ENCODE peak calls at places on chromosomes 2 and 18, in four cellular contexts. E is A549, F is H1, Y is HepG2. L is an unnamed sample.

GRCh38 chr18:43442571-43442970 is 165.3 kb upstream of the SYT4 start:
- DNase-seq in E (no peak), F (no peak), Y (no peak), L (no peak)

GRCh38 chr18:58911766-58912165 is 47.1 kb downstream of the ZNF532 start:
- DNase-seq in E (peak), F (peak), Y (no peak), L (no peak)

GRCh38 chr2:16194096-16194390 is 253.7 kb downstream of the MYCN start:
- DNase-seq in E (no peak), F (no peak), Y (no peak), L (no peak)

GRCh38 chr2:147327636-147328035 is 517.2 kb upstream of the ACVR2A start:
- DNase-seq in E (no peak), F (no peak), Y (no peak), L (no peak)

GRCh38 chr2:3479430-3480320 is 39.7 kb downstream of the ADI1 start:
- DNase-seq in E (no peak), F (no peak), Y (no peak), L (no peak)

GRCh38 chr2:8676191-8676914 is 5.5 kb upstream of the ID2 start:
- DNase-seq in E (no peak), F (peak), Y (no peak), L (no peak)

GRCh38 chr2:214630402-214631035 is 179.0 kb downstream of the BARD1 start:
- DNase-seq in E (no peak), F (no peak), Y (no peak), L (no peak)

GRCh38 chr2:25347205-25347815 is 5.6 kb upstream of the DNMT3A start:
- DNase-seq in E (no peak), F (no peak), Y (no peak), L (no peak)

GRCh38 chr2:59874971-59875755 is 678.3 kb downstream of the BCL11A start:
- DNase-seq in E (no peak), F (no peak), Y (no peak), L (no peak)

GRCh38 chr18:58862851-58863538 is 1.7 kb upstream of the ZNF532 start:
- DNase-seq in E (peak), F (peak), Y (no peak), L (no peak)

GRCh38 chr2:157699009-157699408 is 70.3 kb upstream of the ACVR1C start:
- DNase-seq in E (no peak), F (no peak), Y (no peak), L (no peak)

GRCh38 chr2:238227587-238228032 is 12.2 kb downstream of the HES6 start:
- DNase-seq in E (no peak), F (no peak), Y (no peak), L (no peak)

GRCh38 chr2:232871835-232872736 is 2.0 kb downstream of the SNORC start:
- DNase-seq in E (no peak), F (no peak), Y (peak), L (no peak)

GRCh38 chr2:64582774-64583340 is 58.7 kb downstream of the AFTPH start:
- DNase-seq in E (no peak), F (no peak), Y (no peak), L (no peak)

GRCh38 chr18:56873441-56874140 is 222.4 kb downstream of the WDR7 start:
- DNase-seq in E (no peak), F (no peak), Y (peak), L (peak)

GRCh38 chr2:70113396-70114100 is 26.3 kb downstream of the PCBP1 start:
- DNase-seq in E (no peak), F (no peak), Y (no peak), L (no peak)

GRCh38 chr2:128524183-128524582 is 205.5 kb upstream of the HS6ST1 start:
- DNase-seq in E (no peak), F (no peak), Y (no peak), L (no peak)

GRCh38 chr2:864501-865106 is 86.0 kb upstream of the SNTG2 start:
- DNase-seq in E (no peak), F (no peak), Y (no peak), L (no peak)

GRCh38 chr18:45935591-45936335 is 31.4 kb downstream of the EPG5 start:
- DNase-seq in E (no peak), F (no peak), Y (peak), L (no peak)

GRCh38 chr2:166632616-166633015 is 138.6 kb upstream of the SCN7A start:
- DNase-seq in E (no peak), F (no peak), Y (no peak), L (no peak)

GRCh38 chr18:27014841-27015240 is 149.3 kb upstream of the AQP4 start:
- DNase-seq in E (no peak), F (no peak), Y (peak), L (no peak)

GRCh38 chr2:200966770-200967169 is 3.3 kb upstream of the ORC2 start:
- DNase-seq in E (peak), F (no peak), Y (no peak), L (peak)

GRCh38 chr2:143607446-143608110 is 478.4 kb downstream of the ARHGAP15 start:
- DNase-seq in E (no peak), F (no peak), Y (no peak), L (no peak)

GRCh38 chr18:28802546-28802945 is 625.6 kb upstream of the CDH2 start:
- DNase-seq in E (no peak), F (no peak), Y (no peak), L (no peak)

GRCh38 chr18:37762076-37762475 is 196.5 kb upstream of the CELF4 start:
- DNase-seq in E (no peak), F (no peak), Y (no peak), L (no peak)

GRCh38 chr2:169225906-169226305 is 136.4 kb downstream of the LRP2 start:
- DNase-seq in E (no peak), F (no peak), Y (no peak), L (no peak)

GRCh38 chr2:127128508-127128907 is 21.6 kb upstream of the BIN1 start:
- DNase-seq in E (no peak), F (peak), Y (no peak), L (no peak)

GRCh38 chr2:232113821-232114220 is 152.3 kb downstream of the DIS3L2 start:
- DNase-seq in E (no peak), F (no peak), Y (no peak), L (no peak)

GRCh38 chr2:86592547-86593230 is 29.4 kb upstream of the CHMP3 start:
- DNase-seq in E (no peak), F (no peak), Y (no peak), L (no peak)

GRCh38 chr2:172953970-172954852 is 121.4 kb upstream of the MAP3K20 start:
- DNase-seq in E (no peak), F (no peak), Y (no peak), L (no peak)

GRCh38 chr2:148027822-148028221 is 6.9 kb downstream of the MBD5 start:
- DNase-seq in E (no peak), F (no peak), Y (no peak), L (no peak)

GRCh38 chr2:240733803-240734495 is 42.3 kb downstream of the AQP12A start:
- DNase-seq in E (peak), F (no peak), Y (no peak), L (no peak)

GRCh38 chr2:85326406-85326945 is 1.3 kb downstream of the TGOLN2 start:
- DNase-seq in E (no peak), F (no peak), Y (peak), L (peak)

GRCh38 chr2:217218269-217219140 is 358.6 kb upstream of the TNP1 start:
- DNase-seq in E (no peak), F (no peak), Y (no peak), L (peak)
- TF ChIP-seq MAFK in E (no peak), F (no peak), Y (no peak), L (no peak)

DNA sequence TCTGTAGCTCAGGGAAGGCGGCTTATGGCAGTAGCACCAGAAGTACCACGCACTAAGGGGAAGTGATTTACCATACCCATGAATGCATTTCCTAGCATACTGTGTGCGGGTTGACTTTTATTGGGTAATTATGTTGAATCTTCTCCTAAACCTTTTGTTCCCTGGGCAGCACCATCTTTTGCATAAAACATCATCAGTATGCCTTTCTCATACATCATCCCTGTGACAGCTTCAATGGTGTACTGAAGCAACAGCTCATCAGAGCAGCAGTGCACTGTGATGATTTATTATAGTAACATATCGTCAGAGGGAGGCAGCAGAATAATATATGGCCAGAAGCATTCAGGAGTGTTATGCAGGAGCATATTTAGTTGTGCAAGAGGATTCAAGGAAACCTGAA is 204.9 kb downstream of the CDH7 start:
- DNase-seq in E (no peak), F (no peak), Y (no peak), L (no peak)
- TF ChIP-seq EP300 in E (no peak), F (no peak), Y (no peak), L (no peak)

DNA sequence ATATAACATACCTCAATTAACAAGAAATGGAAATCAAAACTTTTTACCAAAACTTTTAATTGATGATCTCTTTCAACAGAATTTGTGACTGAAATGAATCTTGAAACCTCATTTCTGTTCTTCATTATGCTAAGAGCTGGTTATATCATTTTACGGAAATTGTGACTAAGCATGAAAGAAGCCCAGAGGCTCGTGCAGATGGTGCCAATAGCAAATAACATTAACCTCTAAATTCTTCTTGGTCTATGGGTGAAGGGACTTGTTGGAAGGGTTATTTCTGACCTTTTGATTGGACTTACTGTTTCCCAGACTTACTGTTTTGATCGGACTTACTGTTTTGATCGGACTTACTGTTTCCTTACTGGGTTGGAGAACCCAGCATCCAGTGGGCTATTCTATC is 435.6 kb downstream of the TDRD15 start:
- DNase-seq in E (no peak), F (no peak), Y (no peak), L (no peak)
- TF ChIP-seq MAFK in E (no peak), F (no peak), Y (no peak), L (no peak)

DNA sequence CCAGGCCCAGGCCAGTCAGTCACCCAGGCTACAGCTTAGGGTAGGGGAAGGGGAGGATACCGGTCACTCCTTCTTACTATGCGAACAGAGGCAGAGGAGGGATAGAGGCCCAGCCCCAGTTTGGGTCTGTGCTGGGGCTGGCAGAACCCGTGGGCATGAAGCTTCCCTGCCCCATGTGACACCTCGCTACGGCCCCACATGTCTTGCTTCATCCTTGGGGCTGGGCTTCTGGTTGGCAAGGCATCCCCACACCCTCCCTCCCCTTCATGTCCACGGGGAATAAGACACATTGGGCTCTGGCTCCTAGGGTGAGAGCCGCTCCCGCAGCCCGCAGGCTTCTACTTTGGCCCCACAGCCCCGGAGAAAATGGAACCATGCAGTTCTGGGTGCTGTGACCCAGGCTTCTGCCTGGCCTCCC is 32.4 kb downstream of the HS1BP3 start:
- DNase-seq in E (no peak), F (no peak), Y (no peak), L (no peak)
- TF ChIP-seq EP300 in E (no peak), F (no peak), Y (no peak), L (no peak)

GRCh38 chr2:23694058-23695045 is 232.6 kb downstream of the ATAD2B start:
- DNase-seq in E (no peak), F (no peak), Y (no peak), L (no peak)

GRCh38 chr2:23692263-23692662 is 234.7 kb downstream of the ATAD2B start:
- DNase-seq in E (no peak), F (no peak), Y (no peak), L (no peak)

GRCh38 chr2:23695214-23696162 is 231.4 kb downstream of the ATAD2B start:
- DNase-seq in E (no peak), F (no peak), Y (no peak), L (no peak)

GRCh38 chr2:23692901-23693605 is 233.9 kb downstream of the ATAD2B start:
- DNase-seq in E (no peak), F (no peak), Y (no peak), L (no peak)

GRCh38 chr2:23693606-23693951 is 233.3 kb downstream of the ATAD2B start:
- DNase-seq in E (no peak), F (no peak), Y (no peak), L (no peak)
- TF ChIP-seq MAFK in E (no peak), F (no peak), Y (no peak), L (no peak)

GRCh38 chr2:191013876-191014652 is at the start of gene STAT1:
- DNase-seq in E (peak), F (peak), Y (peak), L (peak)
- TF ChIP-seq EP300 in E (no peak), F (peak), Y (peak), L (peak)

GRCh38 chr2:28681216-28681981 is 70.2 kb upstream of the PPP1CB start:
- DNase-seq in E (no peak), F (no peak), Y (no peak), L (no peak)
- TF ChIP-seq MAFK in E (no peak), F (no peak), Y (no peak), L (no peak)

DNA sequence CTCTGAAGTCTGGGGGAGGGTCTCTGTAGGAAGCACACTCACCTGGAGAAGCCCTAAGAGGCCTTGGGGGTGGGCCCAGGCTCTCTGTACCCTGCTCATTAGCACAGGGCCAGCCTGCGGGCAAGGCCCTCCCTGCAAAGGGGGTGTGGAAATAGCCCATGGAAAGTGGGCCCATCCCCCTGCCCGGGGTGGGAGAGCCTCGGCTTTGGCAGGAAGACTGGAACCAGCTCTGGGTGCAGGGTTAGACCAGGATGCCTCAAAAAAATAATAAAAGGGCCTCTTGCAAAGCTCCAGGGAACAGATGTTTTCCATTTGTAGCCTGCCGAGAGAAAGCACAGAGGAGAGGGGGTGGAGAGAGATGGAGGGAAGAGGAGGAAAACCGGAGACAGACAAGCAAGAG is 98.7 kb downstream of the STPG4 start:
- DNase-seq in E (no peak), F (no peak), Y (no peak), L (no peak)
- TF ChIP-seq EP300 in E (no peak), F (no peak), Y (no peak), L (no peak)

GRCh38 chr18:13137939-13138821 is 80.4 kb upstream of the LDLRAD4 start:
- DNase-seq in E (peak), F (no peak), Y (peak), L (peak)
- TF ChIP-seq MAFK in E (no peak), F (no peak), Y (no peak), L (no peak)